ENCODE peak calls at places on chromosomes 11 and 22, in four cellular contexts. W is left ventricle myocardium inferior, A is EL, F is AG09309. S is an unnamed sample.
A peak's percentile ranks its signal among the peaks of the same experiment; 100 is the strongest.

GRCh38 chr11:66239998-66240780 is 28.2 kb upstream of the RAB1B start:
- DNase-seq in A (no peak), W (no peak), F (no peak), S (no peak)

GRCh38 chr22:38218661-38219331 is 17.0 kb downstream of the MAFF start:
- DNase-seq in A (peak; percentile 97), W (peak; percentile 70), F (peak; percentile 80), S (no peak)

GRCh38 chr22:28656156-28656555 is 23.5 kb downstream of the TTC28 start:
- DNase-seq in F (no peak), W (no peak), A (no peak), S (no peak)

GRCh38 chr22:19419464-19420178 is 11.9 kb downstream of the HIRA start:
- DNase-seq in F (no peak), W (no peak), A (no peak), S (no peak)

GRCh38 chr11:96125400-96125799 is 201.5 kb upstream of the MTMR2 start:
- DNase-seq in W (no peak), A (no peak), F (no peak), S (no peak)

GRCh38 chr22:46907578-46908215 is 145.2 kb downstream of the TBC1D22A start:
- DNase-seq in F (no peak), W (no peak), A (no peak), S (no peak)

GRCh38 chr22:33035276-33035863 is 22.8 kb downstream of the SYN3 start:
- DNase-seq in W (no peak), A (no peak), F (no peak), S (no peak)

GRCh38 chr22:46522743-46523300 is 14.6 kb downstream of the CELSR1 start:
- DNase-seq in W (no peak), A (no peak), F (no peak), S (no peak)

GRCh38 chr11:70631624-70632047 is 233.3 kb downstream of the CTTN start:
- DNase-seq in F (no peak), A (no peak), W (no peak), S (no peak)

GRCh38 chr22:37564111-37564711 is 3.9 kb downstream of the CDC42EP1 start:
- DNase-seq in F (no peak), A (no peak), W (no peak), S (no peak)

GRCh38 chr22:30555282-30556210 is 9.0 kb upstream of the SEC14L6 start:
- DNase-seq in A (no peak), W (no peak), F (no peak), S (no peak)

GRCh38 chr11:57781529-57781943 is 19.9 kb downstream of the CTNND1 start:
- DNase-seq in W (no peak), F (no peak), A (no peak), S (no peak)

S was measured in effector CD8-positive, alpha-beta T cell.